ENCODE peak calls at places on chromosomes 5 and 9, in nine cellular contexts. S is kidney tubule cell, Y is IMR-90, U is Kasumi-1, L is upper lobe of right lung, M is mucosa of descending colon, H is mesothelial cell of epicardium, W is NCI-H2029, N is activated T-cell treated with anti-CD3 and anti-CD28 coated beads for 1 hour. Z is an unnamed sample.
A peak's percentile ranks its signal among the peaks of the same experiment; 100 is the strongest.

GRCh38 chr5:153551537-153552079 is 61.1 kb downstream of the GRIA1 start:
- DNase-seq in U (no peak), W (no peak), Y (peak; percentile 95), N (no peak), S (peak; percentile 95), H (no peak), L (no peak), M (no peak), Z (peak; percentile 89)

GRCh38 chr5:35830587-35830986 is 26.1 kb upstream of the IL7R start:
- DNase-seq in W (no peak), U (no peak), L (no peak), N (no peak), Y (no peak), M (no peak), S (no peak), H (no peak), Z (no peak)

GRCh38 chr9:4297151-4297794 is 2.6 kb downstream of the GLIS3 start:
- DNase-seq in Y (peak; percentile 87), S (peak; percentile 88), U (peak; percentile 35), L (peak; percentile 86), H (no peak), W (no peak), N (peak; percentile 9), M (peak; percentile 87), Z (peak; percentile 89)

GRCh38 chr5:176538505-176538806 is 1.3 kb upstream of the RNF44 start:
- DNase-seq in U (no peak), M (peak; percentile 23), W (no peak), H (no peak), S (no peak), L (no peak), Y (no peak), N (no peak), Z (no peak)

GRCh38 chr5:179319123-179319522 is 26.1 kb downstream of the ADAMTS2 start:
- DNase-seq in Y (no peak), S (no peak), W (no peak), M (no peak), N (no peak), H (peak; percentile 2), L (peak; percentile 29), U (no peak), Z (no peak)

GRCh38 chr5:63135306-63135705 is 556.7 kb downstream of the LRRC70 start:
- DNase-seq in H (no peak), S (no peak), W (no peak), Y (no peak), M (no peak), U (no peak), N (no peak), L (no peak), Z (no peak)

GRCh38 chr9:38066167-38066906 is 2.7 kb downstream of the SHB start:
- DNase-seq in M (peak; percentile 29), U (no peak), W (no peak), H (no peak), N (no peak), S (peak; percentile 47), L (peak; percentile 57), Y (no peak), Z (no peak)

GRCh38 chr9:111483419-111483861 is 743 bp downstream of the ECPAS start:
- DNase-seq in L (peak; percentile 84), Y (no peak), S (no peak), W (peak; percentile 53), M (peak; percentile 56), N (peak; percentile 26), U (peak; percentile 32), H (peak; percentile 27), Z (no peak)

GRCh38 chr5:1512541-1513291 is 11.0 kb downstream of the LPCAT1 start:
- DNase-seq in H (peak; percentile 11), N (no peak), L (peak; percentile 64), M (peak; percentile 1), W (peak; percentile 31), S (no peak), U (no peak), Y (no peak), Z (no peak)

GRCh38 chr5:93150311-93151012 is 430.6 kb downstream of the NR2F1-AS1 start:
- DNase-seq in S (peak; percentile 30), L (no peak), Y (peak; percentile 30), M (no peak), W (no peak), H (no peak), N (no peak), U (no peak), Z (peak; percentile 16)

GRCh38 chr9:130444565-130445221 is at the start of gene ASS1:
- DNase-seq in U (no peak), N (peak; percentile 23), L (peak; percentile 93), M (peak; percentile 89), Y (no peak), W (peak; percentile 44), H (peak; percentile 50), S (peak; percentile 58), Z (peak; percentile 69)

GRCh38 chr5:83718195-83718825 is 2.3 kb downstream of the HAPLN1 start:
- DNase-seq in H (no peak), W (peak; percentile 47), S (peak; percentile 76), Y (peak; percentile 73), N (no peak), M (peak; percentile 62), L (no peak), U (peak; percentile 92), Z (peak; percentile 90)

GRCh38 chr5:52922384-52922783 is 66.8 kb upstream of the ITGA2 start:
- DNase-seq in Y (peak; percentile 67), L (no peak), S (peak; percentile 99), H (no peak), N (no peak), U (no peak), W (peak; percentile 38), M (no peak), Z (peak; percentile 69)

GRCh38 chr5:90096415-90097081 is 313.0 kb downstream of the CETN3 start:
- DNase-seq in S (peak; percentile 54), M (no peak), H (no peak), W (no peak), Y (peak; percentile 52), L (no peak), U (no peak), N (no peak), Z (peak; percentile 46)

GRCh38 chr9:33172256-33172678 is 5.1 kb upstream of the B4GALT1 start:
- DNase-seq in N (no peak), S (peak; percentile 81), U (no peak), W (no peak), L (no peak), M (no peak), Y (no peak), H (no peak), Z (peak; percentile 62)

GRCh38 chr9:97706246-97706645 is 9.1 kb upstream of the XPA start:
- DNase-seq in U (no peak), N (no peak), H (no peak), M (no peak), W (no peak), Y (peak; percentile 31), L (no peak), S (no peak), Z (no peak)

GRCh38 chr9:131748411-131748955 is 8.6 kb upstream of the RAPGEF1 start:
- DNase-seq in U (no peak), N (no peak), S (no peak), L (no peak), Y (no peak), H (no peak), W (no peak), M (no peak), Z (no peak)

GRCh38 chr5:137487600-137487999 is 11.5 kb downstream of the SPOCK1 start:
- DNase-seq in U (no peak), N (no peak), W (no peak), M (no peak), S (peak; percentile 78), Y (peak; percentile 60), H (no peak), L (no peak), Z (peak; percentile 63)

GRCh38 chr9:34398875-34399274 is 22.2 kb upstream of the MYORG start:
- DNase-seq in H (no peak), N (no peak), Y (no peak), W (no peak), U (no peak), M (no peak), S (no peak), L (no peak), Z (no peak)

GRCh38 chr9:38355526-38356120 is 36.9 kb upstream of the ALDH1B1 start:
- DNase-seq in M (no peak), S (no peak), H (no peak), U (no peak), L (no peak), N (no peak), W (no peak), Y (no peak), Z (no peak)

GRCh38 chr5:126778675-126779403 is 1.9 kb downstream of the LMNB1 start:
- DNase-seq in M (no peak), S (no peak), Y (no peak), W (no peak), H (no peak), L (no peak), U (no peak), N (no peak), Z (peak; percentile 30)

GRCh38 chr5:181187500-181188213 is 17.3 kb downstream of the TRIM7 start:
- DNase-seq in W (no peak), Y (peak; percentile 80), L (peak; percentile 86), N (no peak), H (peak; percentile 61), S (peak; percentile 82), M (peak; percentile 68), U (no peak), Z (peak; percentile 91)

GRCh38 chr9:85430659-85431370 is 310.9 kb downstream of the AGTPBP1 start:
- DNase-seq in H (no peak), W (peak; percentile 16), U (no peak), L (no peak), Y (no peak), N (no peak), S (no peak), M (no peak), Z (no peak)

GRCh38 chr5:10229306-10230048 is 20.2 kb downstream of the ATPSCKMT start:
- DNase-seq in W (no peak), U (no peak), M (no peak), L (no peak), N (no peak), S (peak; percentile 56), H (no peak), Y (peak; percentile 91), Z (peak; percentile 52)